ENCODE peak calls at places on chromosomes 1 and 21, in five cellular contexts. One of them, this sample, is unnamed.

GRCh38 chr1:27602510-27603319 is 1.2 kb downstream of the AHDC1 start:
- DNase-seq in A549: peak
- DNase-seq in transverse colon: peak
- DNase-seq in stomach: peak
- DNase-seq in tibial nerve: peak
- DNase-seq in this sample: no peak

GRCh38 chr1:106037526-106037925 is 1018.9 kb upstream of the PRMT6 start:
- DNase-seq in A549: no peak
- DNase-seq in transverse colon: no peak
- DNase-seq in stomach: no peak
- DNase-seq in tibial nerve: no peak
- DNase-seq in this sample: no peak

GRCh38 chr1:204266504-204267034 is 52.8 kb upstream of the GOLT1A start:
- DNase-seq in A549: peak
- DNase-seq in transverse colon: peak
- DNase-seq in stomach: peak
- DNase-seq in tibial nerve: no peak
- DNase-seq in this sample: no peak

GRCh38 chr1:51548986-51549619 is 30.0 kb upstream of the EPS15 start:
- DNase-seq in A549: no peak
- DNase-seq in transverse colon: no peak
- DNase-seq in stomach: no peak
- DNase-seq in tibial nerve: no peak
- DNase-seq in this sample: no peak

GRCh38 chr21:38843806-38844479 is 38.2 kb downstream of the ETS2 start:
- DNase-seq in A549: no peak
- DNase-seq in transverse colon: no peak
- DNase-seq in stomach: no peak
- DNase-seq in tibial nerve: no peak
- DNase-seq in this sample: peak

GRCh38 chr1:100353073-100353801 is 931 bp downstream of the CDC14A start:
- DNase-seq in A549: peak
- DNase-seq in transverse colon: peak
- DNase-seq in stomach: peak
- DNase-seq in tibial nerve: no peak
- DNase-seq in this sample: no peak

GRCh38 chr1:65260851-65261473 is 48.4 kb upstream of the DNAJC6 start:
- DNase-seq in A549: peak
- DNase-seq in transverse colon: no peak
- DNase-seq in stomach: no peak
- DNase-seq in tibial nerve: no peak
- DNase-seq in this sample: peak

GRCh38 chr1:94783342-94784264 is 36.6 kb upstream of the SLC44A3 start:
- DNase-seq in A549: no peak
- DNase-seq in transverse colon: peak
- DNase-seq in stomach: peak
- DNase-seq in tibial nerve: peak
- DNase-seq in this sample: peak

GRCh38 chr1:97603776-97604175 is 317.1 kb downstream of the DPYD start:
- DNase-seq in A549: no peak
- DNase-seq in transverse colon: no peak
- DNase-seq in stomach: no peak
- DNase-seq in tibial nerve: no peak
- DNase-seq in this sample: no peak

GRCh38 chr1:157852476-157852875 is 10.9 kb upstream of the CD5L start:
- DNase-seq in A549: no peak
- DNase-seq in transverse colon: no peak
- DNase-seq in stomach: no peak
- DNase-seq in tibial nerve: no peak
- DNase-seq in this sample: no peak

GRCh38 chr21:45330075-45330781 is 42.5 kb upstream of the POFUT2 start:
- DNase-seq in A549: peak
- DNase-seq in transverse colon: peak
- DNase-seq in stomach: no peak
- DNase-seq in tibial nerve: no peak
- DNase-seq in this sample: no peak

GRCh38 chr21:36120304-36120902 is 14.5 kb upstream of the CBR3 start:
- DNase-seq in A549: no peak
- DNase-seq in transverse colon: no peak
- DNase-seq in stomach: no peak
- DNase-seq in tibial nerve: no peak
- DNase-seq in this sample: no peak

DNA sequence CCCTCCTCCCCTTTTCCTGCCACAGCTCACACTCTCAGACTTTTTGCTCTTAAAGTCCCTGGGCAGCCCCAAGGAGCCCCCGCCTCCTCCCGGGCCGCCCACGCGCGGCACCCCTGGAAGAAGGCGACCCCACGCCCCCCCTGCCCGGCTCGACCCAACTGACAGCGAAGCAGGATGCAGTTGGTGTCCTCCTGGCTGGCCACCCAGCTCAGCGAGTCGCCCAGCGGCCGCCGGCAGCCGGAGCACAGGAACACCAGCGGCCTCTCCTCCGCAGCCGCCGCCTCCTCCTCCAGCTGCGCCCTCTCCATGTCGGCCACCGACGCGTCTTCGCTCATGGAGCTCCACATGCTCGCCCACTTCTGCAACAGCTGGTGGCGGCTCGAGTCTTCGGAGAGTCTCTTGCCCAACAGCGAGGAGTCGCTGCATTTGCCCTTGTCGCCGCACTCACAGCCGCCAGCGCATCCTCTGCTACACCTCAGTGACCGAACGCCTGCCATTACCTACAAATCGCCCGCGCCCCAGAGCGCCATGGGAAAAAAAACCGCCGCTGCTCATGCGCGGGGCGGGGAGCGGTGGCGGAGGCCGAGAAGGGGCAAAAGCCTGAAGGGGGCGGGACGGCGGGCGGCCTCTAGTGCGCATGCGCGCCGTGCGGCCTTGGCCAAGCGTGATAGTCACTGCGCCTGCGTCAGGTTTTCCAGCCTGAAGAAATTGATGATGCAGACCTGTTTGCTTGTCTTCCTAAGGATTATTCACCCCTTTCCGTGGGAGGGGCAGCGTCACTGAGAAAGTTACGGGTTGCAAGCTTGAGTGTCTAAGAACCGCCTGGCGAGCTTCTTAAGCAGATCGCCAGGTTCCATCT is at the start of gene MIS18A:
- DNase-seq in A549: peak
- DNase-seq in transverse colon: peak
- DNase-seq in stomach: peak
- DNase-seq in tibial nerve: peak
- DNase-seq in this sample: peak
- TF ChIP-seq EP300 in A549: no peak
- TF ChIP-seq EP300 in transverse colon: no peak
- TF ChIP-seq EP300 in stomach: no peak
- TF ChIP-seq EP300 in tibial nerve: peak
- TF ChIP-seq EP300 in this sample: no peak

GRCh38 chr1:227728059-227728891 is 6.8 kb downstream of the JMJD4 start:
- DNase-seq in A549: peak
- DNase-seq in transverse colon: peak
- DNase-seq in stomach: peak
- DNase-seq in tibial nerve: peak
- DNase-seq in this sample: peak
- TF ChIP-seq CTCF in A549: no peak
- TF ChIP-seq CTCF in transverse colon: no peak
- TF ChIP-seq CTCF in stomach: no peak
- TF ChIP-seq CTCF in tibial nerve: no peak
- TF ChIP-seq CTCF in this sample: no peak

DNA sequence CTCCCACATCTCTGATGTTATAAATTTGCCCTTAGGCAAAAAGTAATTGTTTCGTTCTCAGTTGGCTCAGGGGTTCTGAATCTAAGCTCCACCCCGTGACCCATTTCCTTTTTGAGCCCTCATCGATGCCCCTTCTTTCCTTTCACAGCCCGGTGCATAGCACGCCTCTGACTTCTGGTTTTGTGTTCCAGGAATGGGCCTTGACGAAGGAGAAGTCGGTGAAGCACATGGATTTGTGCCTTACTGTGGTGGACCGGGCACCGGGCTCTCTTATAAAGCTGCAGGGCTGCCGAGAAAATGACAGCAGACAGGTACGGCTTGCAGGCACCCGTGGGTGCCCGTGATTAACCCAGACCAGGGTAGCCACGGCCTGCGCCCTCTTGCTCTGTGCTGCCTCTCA is 151.9 kb downstream of the PGBD5 start:
- DNase-seq in A549: no peak
- DNase-seq in transverse colon: no peak
- DNase-seq in stomach: peak
- DNase-seq in tibial nerve: no peak
- DNase-seq in this sample: no peak
- H3K4me3 ChIP-seq in A549: no peak
- H3K4me3 ChIP-seq in transverse colon: no peak
- H3K4me3 ChIP-seq in stomach: no peak
- H3K4me3 ChIP-seq in tibial nerve: no peak
- H3K4me3 ChIP-seq in this sample: no peak

GRCh38 chr1:56535949-56536348 is 43.4 kb downstream of the PLPP3 start:
- DNase-seq in A549: no peak
- DNase-seq in transverse colon: no peak
- DNase-seq in stomach: peak
- DNase-seq in tibial nerve: no peak
- DNase-seq in this sample: no peak
- TF ChIP-seq EP300 in A549: no peak
- TF ChIP-seq EP300 in transverse colon: no peak
- TF ChIP-seq EP300 in stomach: no peak
- TF ChIP-seq EP300 in tibial nerve: no peak
- TF ChIP-seq EP300 in this sample: no peak

GRCh38 chr1:169694304-169694703 is 17.1 kb downstream of the SELL start:
- DNase-seq in A549: no peak
- DNase-seq in transverse colon: no peak
- DNase-seq in stomach: no peak
- DNase-seq in tibial nerve: no peak
- DNase-seq in this sample: no peak
- TF ChIP-seq CTCF in A549: no peak
- TF ChIP-seq CTCF in transverse colon: no peak
- TF ChIP-seq CTCF in stomach: no peak
- TF ChIP-seq CTCF in tibial nerve: no peak
- TF ChIP-seq CTCF in this sample: no peak

GRCh38 chr1:93004566-93005251 is 43.4 kb upstream of the DIPK1A start:
- DNase-seq in A549: no peak
- DNase-seq in transverse colon: no peak
- DNase-seq in stomach: no peak
- DNase-seq in tibial nerve: no peak
- DNase-seq in this sample: peak
- H3K4me3 ChIP-seq in A549: no peak
- H3K4me3 ChIP-seq in transverse colon: no peak
- H3K4me3 ChIP-seq in stomach: no peak
- H3K4me3 ChIP-seq in tibial nerve: no peak
- H3K4me3 ChIP-seq in this sample: no peak

GRCh38 chr1:17618558-17619247 is 79.2 kb downstream of the ARHGEF10L start:
- DNase-seq in A549: no peak
- DNase-seq in transverse colon: no peak
- DNase-seq in stomach: no peak
- DNase-seq in tibial nerve: no peak
- DNase-seq in this sample: no peak
- TF ChIP-seq EP300 in A549: no peak
- TF ChIP-seq EP300 in transverse colon: no peak
- TF ChIP-seq EP300 in stomach: no peak
- TF ChIP-seq EP300 in tibial nerve: no peak
- TF ChIP-seq EP300 in this sample: no peak

DNA sequence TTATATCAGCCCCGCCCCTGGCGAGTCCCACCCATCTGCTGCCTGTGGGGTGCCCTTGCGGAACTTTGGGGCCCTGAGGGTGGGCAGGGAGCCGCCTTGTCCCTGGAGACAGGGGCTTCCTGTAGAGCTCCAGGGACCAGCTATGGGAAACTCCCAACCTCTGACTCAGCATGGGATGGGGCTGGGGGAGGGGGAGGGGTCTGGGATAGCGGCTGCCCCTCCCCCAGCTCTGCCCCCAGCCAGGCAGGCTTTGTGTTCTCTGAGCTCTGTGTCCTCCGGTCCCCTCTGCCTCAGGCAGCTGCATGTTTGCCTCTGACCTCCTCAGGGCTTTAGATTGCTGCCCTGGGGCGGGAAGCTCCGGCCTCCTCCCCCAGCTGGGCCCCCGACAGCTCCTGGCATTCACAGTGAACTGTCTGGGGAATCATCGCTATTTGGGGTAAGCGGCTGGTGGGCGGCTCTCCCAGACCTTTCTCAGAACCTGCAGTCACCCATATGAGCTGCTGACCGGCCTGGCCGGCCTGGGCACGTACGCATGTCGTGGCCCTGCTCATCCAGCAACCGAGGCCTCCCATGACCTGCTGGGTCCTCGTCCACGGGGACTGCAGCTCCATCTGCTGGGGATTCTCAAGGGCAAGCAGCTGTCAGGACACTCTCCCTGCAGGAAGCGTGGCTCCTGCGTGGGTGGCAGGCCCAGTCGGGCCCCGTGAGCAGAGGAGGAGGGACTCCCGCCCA is 17.1 kb downstream of the ARHGEF16 start:
- DNase-seq in A549: peak
- DNase-seq in transverse colon: no peak
- DNase-seq in stomach: no peak
- DNase-seq in tibial nerve: no peak
- DNase-seq in this sample: no peak
- TF ChIP-seq CTCF in A549: peak
- TF ChIP-seq CTCF in transverse colon: peak
- TF ChIP-seq CTCF in stomach: no peak
- TF ChIP-seq CTCF in tibial nerve: peak
- TF ChIP-seq CTCF in this sample: peak